ENCODE peak calls at places on chromosomes 2 and 18, in ten cellular contexts. S, Z, Y, A, I, D, G, Q, J and E are unnamed samples. For H3K27me3 and H3K36me3, the result is how much of the 10 kb centered on the place peaks cover.

GRCh38 chr2:46784278-46784677 is 131.3 kb downstream of the MCFD2 start:
- DNase-seq in S (no peak), Z (no peak), Y (no peak), A (no peak), I (no peak), D (no peak), G (no peak), Q (no peak), J (no peak), E (no peak)

GRCh38 chr2:237482485-237482884 is 4.6 kb upstream of the MLPH start:
- DNase-seq in S (peak), Z (no peak), Y (no peak), A (peak), I (no peak), D (no peak), G (peak), Q (peak), J (no peak), E (no peak)

GRCh38 chr2:50444286-50444685 is 587.6 kb downstream of the NRXN1 start:
- DNase-seq in S (no peak), Z (no peak), Y (no peak), A (no peak), I (no peak), D (no peak), G (no peak), Q (no peak), J (no peak), E (no peak)

GRCh38 chr18:49811151-49811938 is 2.0 kb downstream of the ACAA2 start:
- DNase-seq in S (no peak), Z (no peak), Y (no peak), A (peak), I (no peak), D (no peak), G (no peak), Q (no peak), J (peak), E (peak)

GRCh38 chr2:95345415-95346235 is 48.5 kb downstream of the KCNIP3 start:
- DNase-seq in S (peak), Z (peak), Y (peak), A (peak), I (peak), D (peak), G (peak), Q (peak), J (peak), E (peak)

GRCh38 chr2:100780203-100781008 is 39.5 kb upstream of the NPAS2 start:
- DNase-seq in S (no peak), Z (no peak), Y (no peak), A (no peak), I (no peak), D (peak), G (no peak), Q (no peak), J (no peak), E (no peak)

GRCh38 chr2:47072728-47073191 is 82.3 kb downstream of the STPG4 start:
- DNase-seq in S (no peak), Z (no peak), Y (no peak), A (peak), I (no peak), D (no peak), G (peak), Q (peak), J (no peak), E (peak)

GRCh38 chr2:128791120-128791982 is 472.7 kb upstream of the HS6ST1 start:
- DNase-seq in S (no peak), Z (no peak), Y (no peak), A (no peak), I (peak), D (no peak), G (peak), Q (no peak), J (no peak), E (peak)

GRCh38 chr2:98175811-98176210 is 88.8 kb downstream of the VWA3B start:
- DNase-seq in S (no peak), Z (no peak), Y (no peak), A (no peak), I (no peak), D (no peak), G (no peak), Q (no peak), J (peak), E (peak)

GRCh38 chr18:56374005-56374655 is 264.3 kb downstream of the TXNL1 start:
- DNase-seq in S (no peak), Z (no peak), Y (no peak), A (no peak), I (no peak), D (peak), G (no peak), Q (no peak), J (no peak), E (no peak)

GRCh38 chr2:100222844-100223243 is 80.5 kb upstream of the AFF3 start:
- DNase-seq in S (no peak), Z (no peak), Y (no peak), A (no peak), I (no peak), D (no peak), G (no peak), Q (no peak), J (no peak), E (no peak)

GRCh38 chr2:241561811-241562210 is 3.3 kb downstream of the BOK start:
- DNase-seq in S (no peak), Z (no peak), Y (no peak), A (peak), I (peak), D (peak), G (peak), Q (peak), J (no peak), E (peak)

GRCh38 chr2:64114063-64114911 is 29.9 kb downstream of the PELI1 start:
- DNase-seq in S (no peak), Z (peak), Y (peak), A (no peak), I (no peak), D (peak), G (no peak), Q (no peak), J (no peak), E (no peak)

GRCh38 chr18:46660955-46661749 is 4.1 kb upstream of the LOXHD1 start:
- DNase-seq in S (no peak), Z (no peak), Y (no peak), A (peak), I (no peak), D (peak), G (no peak), Q (no peak), J (peak), E (peak)

GRCh38 chr2:197877038-197877437 is 72.6 kb downstream of the PLCL1 start:
- DNase-seq in S (no peak), Z (no peak), Y (no peak), A (no peak), I (no peak), D (no peak), G (no peak), Q (no peak), J (no peak), E (no peak)

GRCh38 chr2:18454692-18455255 is 105.7 kb downstream of the RDH14 start:
- DNase-seq in S (no peak), Z (no peak), Y (no peak), A (no peak), I (no peak), D (no peak), G (no peak), Q (peak), J (no peak), E (no peak)

GRCh38 chr2:18455256-18455862 is 105.1 kb downstream of the RDH14 start:
- DNase-seq in S (no peak), Z (no peak), Y (no peak), A (peak), I (no peak), D (no peak), G (no peak), Q (no peak), J (peak), E (peak)

DNA sequence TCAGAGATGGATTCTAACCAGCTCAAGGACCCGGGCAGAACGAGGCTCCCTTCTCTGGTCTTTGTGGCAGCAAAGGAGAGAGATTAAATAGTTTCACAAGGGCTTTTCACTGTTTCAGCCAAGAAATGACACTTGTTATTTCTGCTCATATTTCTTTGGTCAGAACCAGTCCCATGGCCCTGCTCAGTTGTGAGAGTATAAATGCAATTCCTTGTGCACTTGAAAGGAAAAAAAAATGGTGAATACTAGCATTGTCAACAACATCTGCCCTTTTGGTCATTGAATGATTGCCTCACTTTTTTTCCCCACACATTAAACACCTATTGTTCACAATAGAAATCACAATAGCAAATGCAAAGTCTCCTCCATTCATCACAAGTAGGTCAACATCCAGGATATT is 104.4 kb downstream of the RDH14 start:
- DNase-seq in S (no peak), Z (no peak), Y (no peak), A (no peak), I (no peak), D (peak), G (no peak), Q (no peak), J (no peak), E (no peak)
- H3K4me3 ChIP-seq in S (no peak), Z (no peak), Y (no peak), A (no peak), I (no peak), D (no peak), G (no peak), Q (no peak), J (no peak), E (no peak)

DNA sequence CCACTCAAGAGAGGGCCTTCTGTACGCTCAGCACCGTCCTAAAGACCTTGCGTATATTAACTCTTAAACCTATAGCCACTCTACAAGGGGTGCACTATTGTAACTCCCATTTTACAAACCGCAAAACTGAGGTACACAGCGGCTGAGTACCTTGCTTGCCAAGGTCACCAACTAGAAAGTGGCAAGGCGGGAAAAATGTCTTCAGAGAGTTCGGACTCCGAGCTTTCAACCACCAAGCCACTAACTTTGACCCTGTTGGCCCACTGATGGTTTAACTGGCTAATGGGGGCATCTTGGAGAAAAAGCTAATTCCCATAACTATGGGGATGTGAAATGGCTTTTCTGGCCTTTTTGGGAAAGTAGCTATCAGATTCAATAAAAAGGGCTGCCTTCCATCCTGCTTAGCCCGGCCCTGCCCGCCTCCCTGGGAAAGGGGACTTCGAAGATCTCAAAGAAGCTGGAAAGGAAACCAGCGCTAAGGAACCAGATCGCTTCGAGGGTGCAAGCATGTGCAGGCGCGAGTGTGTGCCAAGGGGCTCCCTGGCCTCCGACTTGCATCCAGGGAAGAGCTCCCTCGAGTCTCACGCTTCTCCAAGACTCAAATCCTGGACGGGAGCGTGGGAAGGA is 2.4 kb upstream of the SP5 start:
- DNase-seq in S (no peak), Z (no peak), Y (no peak), A (no peak), I (no peak), D (no peak), G (no peak), Q (no peak), J (peak), E (no peak)
- H3K27me3 ChIP-seq in S (half or more), Z (under half), Y (under half), A (half or more), I (under half), D (half or more), G (half or more), Q (half or more), J (half or more), E (half or more)

GRCh38 chr18:73261243-73261642 is 393.5 kb upstream of the NETO1 start:
- DNase-seq in S (no peak), Z (no peak), Y (no peak), A (no peak), I (no peak), D (no peak), G (no peak), Q (no peak), J (no peak), E (no peak)

GRCh38 chr18:73261923-73262322 is 394.1 kb upstream of the NETO1 start:
- DNase-seq in S (no peak), Z (no peak), Y (no peak), A (no peak), I (no peak), D (no peak), G (no peak), Q (no peak), J (no peak), E (no peak)

DNA sequence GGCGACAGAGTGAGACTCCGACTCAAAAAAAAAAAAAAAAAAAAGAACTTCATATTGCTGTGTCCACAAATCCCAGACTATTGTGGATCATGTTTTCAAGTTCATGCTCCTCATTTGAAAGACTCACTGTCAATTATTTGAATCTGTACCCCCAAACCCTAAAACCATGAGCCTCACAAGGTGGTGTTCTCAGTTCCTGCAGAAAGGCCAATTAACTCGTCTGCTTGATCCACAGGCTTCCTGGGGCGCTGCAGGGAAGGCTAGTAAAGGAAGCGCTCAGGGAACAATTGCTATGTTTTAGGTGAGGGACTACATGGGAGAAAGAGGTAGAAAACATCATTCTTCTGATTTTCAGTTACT is 396.8 kb upstream of the NETO1 start:
- DNase-seq in S (no peak), Z (no peak), Y (no peak), A (no peak), I (no peak), D (no peak), G (no peak), Q (no peak), J (no peak), E (no peak)
- H3K36me3 ChIP-seq in S (under half), Z (under half), Y (under half), A (under half), I (under half), D (under half), G (under half), Q (under half), J (under half), E (under half)

GRCh38 chr2:155844481-155844880 is 488.0 kb downstream of the NR4A2 start:
- DNase-seq in S (no peak), Z (no peak), Y (no peak), A (no peak), I (no peak), D (no peak), G (no peak), Q (no peak), J (no peak), E (no peak)
- H3K4me3 ChIP-seq in S (no peak), Z (no peak), Y (no peak), A (no peak), I (no peak), D (no peak), G (no peak), Q (no peak), J (no peak), E (no peak)

GRCh38 chr2:196613302-196613701 is 26.2 kb upstream of the CCDC150 start:
- DNase-seq in S (no peak), Z (no peak), Y (no peak), A (no peak), I (no peak), D (no peak), G (no peak), Q (no peak), J (no peak), E (no peak)

GRCh38 chr2:196618661-196619060 is 20.9 kb upstream of the CCDC150 start:
- DNase-seq in S (no peak), Z (no peak), Y (no peak), A (no peak), I (no peak), D (no peak), G (no peak), Q (no peak), J (no peak), E (no peak)

DNA sequence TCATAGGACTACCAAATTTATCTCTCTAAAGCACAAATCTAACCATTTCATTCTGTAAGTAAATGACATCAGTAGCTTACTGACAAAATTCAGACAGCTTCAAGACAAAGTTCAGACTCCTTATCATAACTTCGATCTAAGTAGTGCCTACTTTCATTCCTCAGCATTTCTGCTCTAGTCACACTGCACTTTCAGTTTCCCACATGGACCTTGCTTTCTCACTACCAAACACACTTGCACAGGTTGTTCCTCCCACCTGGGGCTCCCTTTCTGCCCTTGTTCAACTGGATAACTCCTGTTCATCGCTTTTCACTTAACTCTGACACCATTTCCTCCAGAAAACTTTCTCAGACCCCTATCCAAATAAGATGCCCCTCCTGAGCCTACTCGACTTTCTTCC is 22.1 kb upstream of the CCDC150 start:
- DNase-seq in S (no peak), Z (no peak), Y (no peak), A (no peak), I (no peak), D (no peak), G (no peak), Q (no peak), J (no peak), E (no peak)
- H3K27me3 ChIP-seq in S (under half), Z (under half), Y (under half), A (under half), I (under half), D (under half), G (under half), Q (under half), J (under half), E (under half)

GRCh38 chr2:74044999-74045398 is 60.3 kb downstream of the TET3 start:
- DNase-seq in S (no peak), Z (no peak), Y (no peak), A (no peak), I (no peak), D (no peak), G (no peak), Q (no peak), J (no peak), E (no peak)
- H3K36me3 ChIP-seq in S (under half), Z (under half), Y (under half), A (under half), I (under half), D (under half), G (under half), Q (under half), J (under half), E (under half)

DNA sequence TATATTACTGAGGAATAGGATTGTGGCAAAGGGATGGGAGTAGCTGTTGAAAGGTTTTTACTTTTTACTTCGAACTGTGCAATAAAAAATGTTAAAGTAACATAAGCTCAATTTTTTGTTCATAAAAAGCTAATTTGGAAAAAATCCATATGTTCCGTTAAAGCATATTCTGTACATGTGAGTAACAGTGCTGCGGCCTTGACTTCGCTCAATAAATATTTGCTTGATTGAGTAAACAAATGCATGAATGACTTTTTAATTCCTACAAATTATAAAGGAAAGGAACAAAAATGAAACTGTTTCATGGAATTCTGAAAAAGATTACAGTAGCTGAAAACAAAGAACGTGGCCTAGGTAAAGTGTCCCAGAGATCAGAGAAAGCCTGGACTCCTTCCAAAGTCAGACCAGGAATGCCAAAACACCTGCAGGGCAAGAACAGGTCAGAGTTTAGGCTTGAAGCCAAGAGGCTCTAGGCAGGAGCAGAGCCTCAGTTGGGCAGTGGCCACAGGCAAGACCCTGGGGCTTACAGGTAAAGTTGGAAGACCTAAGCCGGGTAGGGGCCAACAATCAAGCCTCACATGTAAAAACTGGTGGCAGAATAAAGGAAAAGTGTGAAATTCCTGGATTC is 44.3 kb upstream of the FIGN start:
- DNase-seq in S (no peak), Z (no peak), Y (no peak), A (no peak), I (no peak), D (no peak), G (no peak), Q (no peak), J (no peak), E (no peak)
- H3K4me3 ChIP-seq in S (no peak), Z (no peak), Y (no peak), A (no peak), I (no peak), D (no peak), G (no peak), Q (no peak), J (no peak), E (no peak)

GRCh38 chr18:79800353-79801180 is 2.8 kb downstream of the KCNG2 start:
- DNase-seq in S (no peak), Z (no peak), Y (no peak), A (no peak), I (no peak), D (no peak), G (peak), Q (no peak), J (no peak), E (no peak)

GRCh38 chr18:79798346-79798998 is 734 bp downstream of the KCNG2 start:
- DNase-seq in S (no peak), Z (no peak), Y (no peak), A (no peak), I (peak), D (no peak), G (peak), Q (no peak), J (peak), E (peak)

GRCh38 chr18:79801217-79801616 is 3.5 kb downstream of the KCNG2 start:
- DNase-seq in S (no peak), Z (no peak), Y (no peak), A (no peak), I (no peak), D (no peak), G (peak), Q (no peak), J (no peak), E (no peak)

GRCh38 chr18:79798999-79799370 is 1.2 kb downstream of the KCNG2 start:
- DNase-seq in S (no peak), Z (no peak), Y (no peak), A (no peak), I (peak), D (no peak), G (peak), Q (no peak), J (peak), E (peak)

GRCh38 chr18:79799619-79800352 is 2.0 kb downstream of the KCNG2 start:
- DNase-seq in S (no peak), Z (no peak), Y (no peak), A (no peak), I (peak), D (no peak), G (peak), Q (no peak), J (no peak), E (peak)
- H3K27me3 ChIP-seq in S (half or more), Z (under half), Y (under half), A (half or more), I (under half), D (under half), G (half or more), Q (half or more), J (half or more), E (under half)

GRCh38 chr18:6983366-6983765 is 134.2 kb downstream of the LAMA1 start:
- DNase-seq in S (no peak), Z (no peak), Y (no peak), A (no peak), I (no peak), D (no peak), G (no peak), Q (no peak), J (no peak), E (no peak)

GRCh38 chr18:6982398-6982797 is 135.2 kb downstream of the LAMA1 start:
- DNase-seq in S (no peak), Z (no peak), Y (no peak), A (no peak), I (no peak), D (no peak), G (no peak), Q (no peak), J (no peak), E (peak)

GRCh38 chr18:6979954-6980353 is 137.6 kb downstream of the LAMA1 start:
- DNase-seq in S (no peak), Z (no peak), Y (no peak), A (no peak), I (no peak), D (no peak), G (no peak), Q (no peak), J (no peak), E (no peak)

GRCh38 chr18:6976935-6977334 is 140.7 kb downstream of the LAMA1 start:
- DNase-seq in S (no peak), Z (no peak), Y (no peak), A (no peak), I (no peak), D (no peak), G (no peak), Q (no peak), J (no peak), E (no peak)

GRCh38 chr18:6980363-6980762 is 137.2 kb downstream of the LAMA1 start:
- DNase-seq in S (no peak), Z (no peak), Y (no peak), A (no peak), I (no peak), D (no peak), G (no peak), Q (no peak), J (no peak), E (no peak)
- H3K36me3 ChIP-seq in S (under half), Z (under half), Y (under half), A (under half), I (under half), D (under half), G (under half), Q (under half), J (under half), E (under half)

GRCh38 chr2:161245671-161246070 is 62.6 kb upstream of the PSMD14 start:
- DNase-seq in S (no peak), Z (no peak), Y (no peak), A (no peak), I (no peak), D (no peak), G (no peak), Q (no peak), J (no peak), E (no peak)
- H3K4me3 ChIP-seq in S (peak), Z (no peak), Y (peak), A (no peak), I (no peak), D (no peak), G (peak), Q (no peak), J (peak), E (no peak)